ENCODE peak calls at places on chromosomes 13 and 19, in eight cellular contexts. L is right atrium auricular region, S is omental fat pad, E is H9, C is hepatocyte, F is fibroblast of the aortic adventitia, X is PC-3, Y is AG10803. V is an unnamed sample.

GRCh38 chr19:14603990-14604387 is 21.1 kb downstream of the CLEC17A start:
- DNase-seq in L (no peak), S (no peak), E (no peak), C (no peak), F (no peak), X (no peak), Y (no peak), V (no peak)

GRCh38 chr13:34901577-34901976 is 40.5 kb upstream of the NBEA start:
- DNase-seq in L (no peak), S (no peak), E (no peak), C (no peak), F (no peak), X (no peak), Y (no peak), V (no peak)

GRCh38 chr19:29875931-29876330 is 64.1 kb downstream of the CCNE1 start:
- DNase-seq in L (no peak), S (no peak), E (no peak), C (no peak), F (no peak), X (no peak), Y (no peak), V (no peak)

GRCh38 chr19:51550848-51551672 is 19.6 kb upstream of the SIGLEC6 start:
- DNase-seq in L (no peak), S (no peak), E (no peak), C (no peak), F (no peak), X (peak), Y (no peak), V (peak)

GRCh38 chr19:17391371-17392151 is 2.4 kb downstream of the CCDC194 start:
- DNase-seq in L (no peak), S (no peak), E (peak), C (no peak), F (no peak), X (no peak), Y (no peak), V (no peak)

GRCh38 chr13:39051157-39051556 is 12.9 kb downstream of the NHLRC3 start:
- DNase-seq in L (no peak), S (no peak), E (no peak), C (peak), F (peak), X (peak), Y (peak), V (no peak)

GRCh38 chr19:30710721-30711120 is 338.5 kb downstream of the ZNF536 start:
- DNase-seq in L (no peak), S (no peak), E (no peak), C (no peak), F (no peak), X (no peak), Y (no peak), V (no peak)

GRCh38 chr13:25881946-25882574 is 169.8 kb downstream of the SHISA2 start:
- DNase-seq in L (no peak), S (no peak), E (no peak), C (peak), F (no peak), X (no peak), Y (no peak), V (no peak)

GRCh38 chr19:48991823-48992570 is 1.1 kb downstream of the GYS1 start:
- DNase-seq in L (peak), S (peak), E (peak), C (peak), F (peak), X (peak), Y (peak), V (no peak)

GRCh38 chr19:13155472-13156284 is 5.5 kb downstream of the IER2 start:
- DNase-seq in L (peak), S (peak), E (peak), C (peak), F (peak), X (peak), Y (peak), V (peak)

GRCh38 chr13:94298346-94298745 is 181.1 kb downstream of the DCT start:
- DNase-seq in L (no peak), S (no peak), E (no peak), C (no peak), F (no peak), X (no peak), Y (no peak), V (no peak)

GRCh38 chr13:113956571-113956970 is 17.3 kb downstream of the C13orf46 start:
- DNase-seq in L (no peak), S (no peak), E (no peak), C (no peak), F (no peak), X (no peak), Y (no peak), V (no peak)

GRCh38 chr19:14318873-14319272 is 62.4 kb upstream of the ADGRE5 start:
- DNase-seq in L (no peak), S (no peak), E (peak), C (peak), F (no peak), X (no peak), Y (no peak), V (no peak)

GRCh38 chr19:51098366-51099069 is 9.7 kb downstream of the CTU1 start:
- DNase-seq in L (peak), S (no peak), E (no peak), C (peak), F (no peak), X (no peak), Y (no peak), V (no peak)

GRCh38 chr13:113618455-113618854 is 33.9 kb downstream of the TFDP1 start:
- DNase-seq in L (no peak), S (no peak), E (no peak), C (no peak), F (no peak), X (no peak), Y (no peak), V (no peak)

GRCh38 chr19:38667552-38668205 is 20.2 kb downstream of the ACTN4 start:
- DNase-seq in L (no peak), S (no peak), E (no peak), C (peak), F (peak), X (peak), Y (peak), V (no peak)

GRCh38 chr13:113420833-113421600 is 32.3 kb downstream of the ADPRHL1 start:
- DNase-seq in L (no peak), S (no peak), E (peak), C (no peak), F (no peak), X (no peak), Y (no peak), V (no peak)

GRCh38 chr19:7992575-7992974 is 12.9 kb downstream of the ELAVL1 start:
- DNase-seq in L (no peak), S (no peak), E (no peak), C (no peak), F (no peak), X (peak), Y (no peak), V (no peak)

GRCh38 chr13:50580684-50581305 is 262.7 kb downstream of the DLEU7 start:
- DNase-seq in L (no peak), S (no peak), E (no peak), C (no peak), F (peak), X (no peak), Y (peak), V (no peak)

GRCh38 chr13:22837980-22838615 is 342.7 kb upstream of the SGCG start:
- DNase-seq in L (no peak), S (no peak), E (no peak), C (no peak), F (no peak), X (no peak), Y (no peak), V (no peak)
- TF ChIP-seq CTCF in L (no peak), S (no peak), E (no peak), C (no peak), F (no peak), X (no peak), Y (no peak), V (no peak)

DNA sequence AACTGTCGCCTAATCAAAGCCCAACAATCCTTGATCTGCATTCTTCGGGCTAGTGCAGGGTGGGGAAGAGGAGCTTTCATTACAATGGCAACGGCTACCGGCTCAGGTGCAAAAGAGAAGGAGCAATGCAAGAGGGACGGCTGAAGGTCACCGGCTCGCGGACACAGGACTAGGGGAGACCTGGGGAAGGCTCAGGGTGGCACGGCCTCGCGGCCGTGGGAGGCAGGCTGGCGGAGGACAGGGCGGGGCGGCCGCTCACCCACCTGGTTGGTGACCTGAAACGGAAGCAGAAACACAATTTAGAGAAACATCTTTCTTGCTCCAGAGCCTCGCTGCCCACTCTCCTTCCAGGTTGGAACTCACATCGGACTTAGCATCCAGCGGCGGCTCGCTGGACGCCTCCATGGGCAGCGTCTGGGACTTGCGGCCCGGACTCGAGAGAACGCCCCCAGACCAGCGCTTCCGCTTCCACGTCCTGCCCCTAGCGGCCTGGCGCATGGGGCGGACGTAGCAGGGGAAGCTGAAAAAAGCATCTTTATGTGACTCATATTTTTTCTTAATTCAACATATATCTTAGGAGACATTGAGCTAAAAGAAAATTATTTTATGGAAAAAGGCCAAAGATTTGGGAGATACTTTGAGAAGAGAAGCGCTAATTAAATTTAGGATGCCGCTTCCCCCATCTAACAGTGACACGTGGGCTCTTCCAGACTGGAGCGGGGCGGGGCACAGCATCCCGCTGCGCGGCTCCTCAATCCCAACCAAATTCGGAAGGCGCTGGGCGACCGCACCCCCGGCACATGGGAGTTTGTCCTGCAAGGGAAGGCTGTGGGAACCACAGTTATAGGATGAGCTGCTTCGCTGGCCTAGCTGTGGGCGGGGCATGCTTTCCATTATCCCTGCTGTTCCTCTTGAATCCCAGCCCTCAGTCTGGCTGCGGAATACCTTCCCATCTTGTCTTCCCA is at the start of gene COMMD6:
- DNase-seq in L (peak), S (no peak), E (peak), C (peak), F (peak), X (peak), Y (peak), V (peak)
- TF ChIP-seq CTCF in L (peak), S (no peak), E (no peak), C (no peak), F (peak), X (no peak), Y (peak), V (peak)

GRCh38 chr13:51590966-51591627 is 6.8 kb downstream of the WDFY2 start:
- DNase-seq in L (no peak), S (no peak), E (no peak), C (peak), F (peak), X (peak), Y (peak), V (no peak)
- TF ChIP-seq CTCF in L (no peak), S (no peak), E (no peak), C (no peak), F (no peak), X (no peak), Y (peak), V (peak)

DNA sequence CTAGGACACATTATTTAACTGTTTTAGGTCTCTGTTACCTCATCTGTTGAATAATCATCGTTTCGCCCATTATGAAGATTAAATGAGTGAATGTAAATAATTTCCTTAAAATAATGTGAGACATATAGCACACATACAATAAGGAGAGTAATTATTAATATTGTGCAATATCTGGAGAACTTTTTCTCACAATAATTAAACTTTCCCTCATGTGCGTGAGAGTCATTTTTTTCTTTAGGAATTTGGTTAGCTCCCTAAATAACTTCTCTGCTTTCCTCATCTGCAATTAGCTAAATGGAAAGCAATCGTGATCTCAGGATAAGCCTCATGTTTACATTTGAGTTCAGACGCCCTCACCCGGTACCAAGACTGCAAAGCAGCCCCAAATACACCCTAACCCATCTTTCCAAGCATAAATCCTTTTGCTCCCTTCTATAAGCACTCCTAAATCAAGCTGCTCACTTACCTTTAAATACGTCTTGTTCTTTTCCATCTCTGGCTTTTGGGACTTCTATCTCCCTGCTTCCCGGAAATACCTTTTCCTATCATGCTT is 78.8 kb downstream of the MZT1 start:
- DNase-seq in L (no peak), S (no peak), E (no peak), C (peak), F (no peak), X (peak), Y (no peak), V (no peak)
- TF ChIP-seq CTCF in L (no peak), S (no peak), E (peak), C (peak), F (no peak), X (peak), Y (peak), V (peak)

GRCh38 chr13:46124967-46125933 is 20.4 kb upstream of the CPB2 start:
- DNase-seq in L (no peak), S (no peak), E (no peak), C (no peak), F (no peak), X (no peak), Y (no peak), V (no peak)

GRCh38 chr13:46124531-46124966 is 19.7 kb upstream of the CPB2 start:
- DNase-seq in L (no peak), S (no peak), E (no peak), C (no peak), F (no peak), X (no peak), Y (no peak), V (no peak)

GRCh38 chr13:46126074-46126473 is 21.2 kb upstream of the CPB2 start:
- DNase-seq in L (no peak), S (no peak), E (no peak), C (no peak), F (no peak), X (no peak), Y (no peak), V (no peak)

GRCh38 chr13:46127336-46128023 is 22.6 kb upstream of the CPB2 start:
- DNase-seq in L (no peak), S (no peak), E (no peak), C (no peak), F (no peak), X (no peak), Y (no peak), V (no peak)

GRCh38 chr13:46126552-46127171 is 21.8 kb upstream of the CPB2 start:
- DNase-seq in L (no peak), S (no peak), E (peak), C (peak), F (peak), X (peak), Y (peak), V (peak)
- TF ChIP-seq CTCF in L (no peak), S (no peak), E (peak), C (peak), F (peak), X (peak), Y (peak), V (peak)

GRCh38 chr19:45079911-45080469 is 930 bp downstream of the GEMIN7 start:
- DNase-seq in L (no peak), S (no peak), E (peak), C (no peak), F (no peak), X (no peak), Y (no peak), V (no peak)

GRCh38 chr19:45076851-45077730 is 813 bp upstream of the ZNF296 start:
- DNase-seq in L (no peak), S (no peak), E (peak), C (no peak), F (no peak), X (no peak), Y (no peak), V (no peak)

GRCh38 chr19:45078390-45079062 is 534 bp upstream of the GEMIN7 start:
- DNase-seq in L (no peak), S (no peak), E (no peak), C (no peak), F (no peak), X (no peak), Y (no peak), V (no peak)

GRCh38 chr19:45082170-45082569 is 3.1 kb downstream of the GEMIN7 start:
- DNase-seq in L (no peak), S (no peak), E (no peak), C (no peak), F (no peak), X (no peak), Y (no peak), V (no peak)

DNA sequence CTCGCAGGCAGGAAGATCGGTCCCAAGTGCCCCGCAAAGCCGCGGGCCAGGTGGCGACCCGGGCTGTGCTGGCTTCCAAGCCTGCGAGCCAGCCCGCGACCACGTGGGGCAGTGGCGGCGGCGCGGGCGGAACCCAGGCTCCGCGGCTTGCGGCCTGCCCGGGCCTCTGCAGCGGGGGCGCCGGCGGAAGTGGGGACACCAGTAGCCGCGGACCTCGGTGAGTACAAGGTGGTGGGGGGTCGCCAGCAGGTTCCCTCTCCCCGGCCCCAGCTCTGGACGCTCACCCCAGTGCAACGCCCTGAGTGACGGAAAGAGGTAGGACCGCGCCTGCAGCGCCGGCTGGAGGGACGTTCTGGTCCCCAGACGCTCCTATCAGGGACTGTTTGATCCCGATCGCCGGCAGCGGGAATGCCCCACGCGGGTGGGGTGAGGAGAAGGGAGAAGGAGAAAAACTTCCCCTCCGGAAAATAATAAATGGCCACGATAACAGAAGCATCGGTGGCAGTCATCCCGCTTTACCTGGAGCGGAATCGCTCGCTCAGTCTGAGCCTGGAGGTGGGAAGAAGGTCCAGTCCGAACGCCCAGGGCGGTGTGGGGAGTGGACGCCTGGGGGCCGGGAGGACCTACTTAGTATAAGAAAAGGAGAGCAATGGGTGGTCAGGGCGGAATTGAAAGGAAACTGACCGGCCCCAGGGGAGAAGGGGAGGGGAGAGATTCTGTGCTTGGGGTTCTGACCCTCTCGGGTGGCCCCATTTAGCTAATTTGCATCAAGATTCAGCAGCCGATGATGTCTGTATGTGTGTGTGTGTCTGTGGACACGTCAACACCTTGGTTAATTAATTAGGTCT is at the start of gene GEMIN7:
- DNase-seq in L (peak), S (no peak), E (peak), C (peak), F (peak), X (peak), Y (peak), V (peak)
- TF ChIP-seq CTCF in L (no peak), S (no peak), E (no peak), C (no peak), F (no peak), X (no peak), Y (no peak), V (peak)

GRCh38 chr19:19554074-19555023 is 16.3 kb downstream of the CILP2 start:
- DNase-seq in L (no peak), S (peak), E (peak), C (peak), F (peak), X (peak), Y (peak), V (no peak)
- TF ChIP-seq CTCF in L (peak), S (no peak), E (peak), C (peak), F (peak), X (peak), Y (peak), V (peak)

DNA sequence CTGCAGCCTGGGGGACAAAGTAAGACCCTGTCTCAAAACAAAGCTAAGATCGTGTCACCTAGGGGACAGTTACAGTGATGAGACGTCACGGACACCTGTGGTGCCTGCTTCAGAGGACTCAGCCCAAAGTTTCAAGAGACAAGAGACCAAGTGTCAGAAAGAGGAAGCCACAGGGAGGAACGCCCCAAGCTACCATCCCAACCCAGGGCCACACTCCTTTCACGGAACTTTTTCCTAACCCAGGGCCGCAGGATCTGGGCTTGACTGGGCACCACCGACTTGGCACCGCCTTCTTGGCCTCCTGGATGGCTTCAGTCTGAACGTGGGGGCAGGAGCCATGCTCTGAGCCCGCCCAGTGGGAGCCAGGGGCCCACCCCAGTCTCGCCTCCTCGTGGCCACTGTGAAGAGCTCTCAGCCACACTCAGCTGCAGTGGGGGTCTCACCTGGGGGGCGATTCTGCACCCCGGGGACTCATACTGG is 8.5 kb downstream of the MOB3A start:
- DNase-seq in L (no peak), S (no peak), E (no peak), C (no peak), F (no peak), X (no peak), Y (no peak), V (no peak)
- TF ChIP-seq CTCF in L (no peak), S (no peak), E (no peak), C (no peak), F (no peak), X (no peak), Y (no peak), V (no peak)

DNA sequence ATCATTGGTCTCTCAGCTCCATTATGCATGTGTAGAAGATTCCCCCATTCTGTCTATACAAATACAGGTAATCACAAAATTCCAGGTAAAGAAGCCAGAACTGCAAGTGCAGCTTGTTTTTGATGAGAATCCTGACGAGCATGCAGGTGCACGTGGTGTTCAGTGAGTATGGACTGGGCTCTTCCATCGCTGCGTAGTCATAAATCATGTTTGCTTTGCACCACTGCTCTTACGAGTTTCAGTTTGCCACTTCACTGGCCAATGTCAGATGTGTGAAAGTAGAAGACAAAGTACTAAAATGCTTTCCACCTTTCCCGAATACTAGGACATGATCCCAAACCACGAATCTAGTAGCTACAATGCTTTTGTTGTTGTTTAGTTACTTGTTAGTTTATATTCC is 390.7 kb downstream of the LIG4 start:
- DNase-seq in L (no peak), S (no peak), E (no peak), C (no peak), F (no peak), X (no peak), Y (no peak), V (no peak)
- TF ChIP-seq CTCF in L (no peak), S (no peak), E (no peak), C (no peak), F (no peak), X (no peak), Y (no peak), V (no peak)